ENCODE peak calls at places on chromosomes 3 and 15, in seven cellular contexts. U is EL; P is body of pancreas; S is DMS 273 treated with DMSO at 0.1 percent for 48 hours; F is RKO; I is cardiac fibroblast; K is activated CD4-positive, alpha-beta T cell treated with anti-CD3 and anti-CD28 coated beads, Interleukin-2, amount 50 U/mL, for 48 hours. O is an unnamed sample.

GRCh38 chr3:192042116-192042515 is 581.2 kb downstream of the PYDC2 start:
- DNase-seq in F (no peak), S (no peak), U (no peak), K (no peak), I (no peak), P (no peak), O (no peak)

GRCh38 chr3:117096549-117096948 is 387.0 kb downstream of the TUSC7 start:
- DNase-seq in F (no peak), P (no peak), K (no peak), U (no peak), S (no peak), I (no peak), O (no peak)

GRCh38 chr3:53650424-53650823 is 156.0 kb downstream of the CACNA1D start:
- DNase-seq in S (no peak), F (no peak), U (no peak), P (no peak), K (peak), I (no peak), O (no peak)

GRCh38 chr3:126494204-126494603 is 18.5 kb upstream of the ZXDC start:
- DNase-seq in K (no peak), S (no peak), U (peak), P (no peak), F (no peak), I (no peak), O (no peak)

GRCh38 chr3:124621498-124621897 is 108.8 kb upstream of the UMPS start:
- DNase-seq in S (no peak), I (peak), K (no peak), P (no peak), F (no peak), U (no peak), O (no peak)

GRCh38 chr3:149542375-149543312 is 68.1 kb downstream of the TM4SF4 start:
- DNase-seq in I (no peak), K (no peak), F (no peak), S (no peak), U (peak), P (peak), O (peak)

GRCh38 chr3:7270731-7271130 is 409.8 kb downstream of the GRM7 start:
- DNase-seq in F (no peak), I (no peak), S (no peak), P (no peak), U (no peak), K (no peak), O (no peak)

GRCh38 chr3:192920406-192920805 is 2.8 kb upstream of the MB21D2 start:
- DNase-seq in I (no peak), U (no peak), F (no peak), P (no peak), K (no peak), S (no peak), O (no peak)

GRCh38 chr15:68404056-68404798 is 27.7 kb downstream of the ITGA11 start:
- DNase-seq in K (no peak), S (no peak), P (no peak), U (no peak), F (no peak), I (no peak), O (no peak)

GRCh38 chr3:161644871-161645636 is 148.4 kb downstream of the OTOL1 start:
- DNase-seq in S (no peak), F (no peak), U (no peak), I (no peak), P (no peak), K (no peak), O (no peak)

GRCh38 chr3:87351913-87352312 is 75.5 kb upstream of the POU1F1 start:
- DNase-seq in K (no peak), P (no peak), I (no peak), F (no peak), S (no peak), U (no peak), O (no peak)

GRCh38 chr3:196518999-196519737 is 4.0 kb upstream of the SMCO1 start:
- DNase-seq in U (peak), F (peak), I (peak), S (peak), K (peak), P (peak), O (peak)

GRCh38 chr15:64855206-64856000 is 13.7 kb downstream of the PLEKHO2 start:
- DNase-seq in K (no peak), F (no peak), I (no peak), S (peak), P (no peak), U (peak), O (no peak)

GRCh38 chr3:126549861-126550487 is 8.8 kb downstream of the C3orf22 start:
- DNase-seq in K (no peak), F (no peak), U (no peak), S (no peak), I (no peak), P (no peak), O (no peak)

GRCh38 chr3:148861277-148861869 is 3.7 kb upstream of the CPA3 start:
- DNase-seq in P (no peak), I (peak), S (peak), U (peak), F (peak), K (no peak), O (peak)

GRCh38 chr3:127985655-127986225 is 66.5 kb upstream of the SEC61A1 start:
- DNase-seq in F (no peak), I (no peak), P (no peak), U (no peak), S (no peak), K (no peak), O (no peak)

GRCh38 chr15:77495806-77496589 is 75.3 kb downstream of the HMG20A start:
- DNase-seq in F (no peak), P (no peak), K (no peak), U (peak), S (no peak), I (peak), O (no peak)

GRCh38 chr3:114011059-114011797 is 45.1 kb downstream of the CCDC191 start:
- DNase-seq in P (no peak), K (no peak), S (no peak), F (no peak), I (no peak), U (no peak), O (no peak)

GRCh38 chr3:13406200-13406599 is 13.9 kb downstream of the NUP210 start:
- DNase-seq in U (no peak), P (no peak), I (no peak), F (no peak), S (no peak), K (no peak), O (no peak)

GRCh38 chr3:194540268-194540937 is 53.6 kb upstream of the ATP13A3 start:
- DNase-seq in U (no peak), F (no peak), K (no peak), P (peak), S (no peak), I (peak), O (no peak)

GRCh38 chr15:52343831-52344230 is 48.2 kb upstream of the MYO5C start:
- DNase-seq in U (no peak), F (no peak), P (no peak), S (no peak), I (no peak), K (no peak), O (no peak)

GRCh38 chr3:194688207-194688711 is 2.6 kb downstream of the FAM43A start:
- DNase-seq in U (peak), I (peak), S (no peak), F (no peak), P (peak), K (peak), O (no peak)

GRCh38 chr3:152396867-152397266 is 128.1 kb downstream of the MBNL1 start:
- DNase-seq in S (no peak), K (no peak), U (no peak), I (peak), F (no peak), P (no peak), O (no peak)

GRCh38 chr3:69320867-69321266 is 65.0 kb downstream of the FRMD4B start:
- DNase-seq in F (no peak), S (no peak), K (no peak), P (no peak), U (no peak), I (peak), O (no peak)

GRCh38 chr3:140443073-140443472 is 234.8 kb upstream of the TRIM42 start:
- DNase-seq in K (no peak), I (no peak), P (no peak), U (no peak), S (no peak), F (no peak), O (no peak)

GRCh38 chr3:149555941-149556340 is 81.4 kb downstream of the TM4SF4 start:
- DNase-seq in S (peak), P (no peak), I (peak), U (no peak), K (no peak), F (no peak), O (no peak)

GRCh38 chr3:188522115-188522514 is 368.2 kb downstream of the LPP start:
- DNase-seq in I (no peak), P (no peak), S (no peak), U (no peak), F (no peak), K (no peak), O (no peak)

GRCh38 chr15:98855067-98855814 is 152.4 kb downstream of the PGPEP1L start:
- DNase-seq in I (no peak), F (no peak), P (no peak), U (no peak), S (no peak), K (no peak), O (no peak)

GRCh38 chr3:47824541-47825473 is 21.9 kb downstream of the DHX30 start:
- DNase-seq in U (peak), S (peak), K (peak), I (peak), P (peak), F (peak), O (peak)

GRCh38 chr3:69748503-69748902 is 9.2 kb downstream of the MITF start:
- DNase-seq in I (no peak), U (peak), K (no peak), P (no peak), F (no peak), S (no peak), O (no peak)

GRCh38 chr15:74391604-74392401 is 24.4 kb upstream of the CYP11A1 start:
- DNase-seq in U (no peak), I (no peak), K (no peak), S (no peak), F (no peak), P (no peak), O (no peak)

GRCh38 chr3:106611841-106612240 is 743.0 kb upstream of the CBLB start:
- DNase-seq in K (no peak), S (no peak), I (peak), F (no peak), U (no peak), P (no peak), O (no peak)

GRCh38 chr3:45807645-45808540 is 11.6 kb upstream of the SLC6A20 start:
- DNase-seq in I (no peak), U (no peak), P (no peak), S (no peak), K (no peak), F (no peak), O (no peak)

GRCh38 chr15:86830304-86830703 is 750.6 kb downstream of the AGBL1 start:
- DNase-seq in I (no peak), F (no peak), U (no peak), P (no peak), K (no peak), S (no peak), O (no peak)

GRCh38 chr3:126102530-126102951 is 18.6 kb upstream of the SLC41A3 start:
- DNase-seq in K (no peak), F (no peak), S (no peak), I (peak), P (no peak), U (no peak), O (no peak)

GRCh38 chr3:194375921-194376570 is 6.5 kb upstream of the LRRC15 start:
- DNase-seq in F (no peak), K (no peak), P (no peak), U (no peak), S (no peak), I (no peak), O (no peak)

O was measured in RCC 7860.